ENCODE peak calls at places on chromosomes 13 and 19, in seven cellular contexts. M, H, V, S, I, D and A are unnamed samples.

GRCh38 chr13:99414048-99414995 is 87.0 kb upstream of the TM9SF2 start:
- DNase-seq in M (no peak), H (no peak), V (no peak), S (no peak), I (no peak), D (no peak), A (no peak)

GRCh38 chr19:11091343-11092153 is 2.3 kb downstream of the LDLR start:
- DNase-seq in M (peak), H (peak), V (no peak), S (no peak), I (peak), D (peak), A (peak)

GRCh38 chr19:17549088-17549740 is 6.2 kb upstream of the COLGALT1 start:
- DNase-seq in M (no peak), H (no peak), V (no peak), S (no peak), I (peak), D (no peak), A (no peak)

GRCh38 chr19:2567580-2567979 is 91.7 kb downstream of the GADD45B start:
- DNase-seq in M (no peak), H (no peak), V (no peak), S (no peak), I (no peak), D (no peak), A (no peak)

GRCh38 chr13:20525144-20525600 is 485 bp downstream of the CRYL1 start:
- DNase-seq in M (peak), H (no peak), V (no peak), S (no peak), I (peak), D (no peak), A (no peak)

GRCh38 chr13:51435002-51435578 is 17.7 kb downstream of the INTS6 start:
- DNase-seq in M (no peak), H (no peak), V (no peak), S (no peak), I (peak), D (no peak), A (no peak)

GRCh38 chr19:18373892-18374629 is 11.9 kb upstream of the GDF15 start:
- DNase-seq in M (peak), H (peak), V (peak), S (peak), I (peak), D (peak), A (peak)

GRCh38 chr19:46499692-46500091 is 4.0 kb upstream of the PNMA8B start:
- DNase-seq in M (no peak), H (no peak), V (no peak), S (no peak), I (no peak), D (no peak), A (no peak)

GRCh38 chr19:33032218-33032781 is 32.4 kb downstream of the RHPN2 start:
- DNase-seq in M (no peak), H (no peak), V (no peak), S (no peak), I (no peak), D (no peak), A (no peak)